ENCODE peak calls at places on chromosome 1, in eight cellular contexts. I is hepatocyte, U is prostate gland, N is psoas muscle, K is tibial nerve, M is astrocyte of the cerebellum, G is IMR-90, Y is thoracic aorta. S is an unnamed sample.

GRCh38 chr1:64969305-64970066 is 3.1 kb upstream of the JAK1 start:
- DNase-seq in I (no peak), U (no peak), K (no peak), G (peak), N (no peak), M (no peak), Y (no peak), S (no peak)

GRCh38 chr1:1631793-1632420 is at the start of gene MMP23B:
- DNase-seq in K (no peak), I (peak), G (no peak), N (peak), Y (no peak), M (no peak), U (no peak), S (no peak)

GRCh38 chr1:41802532-41803501 is 115.9 kb downstream of the HIVEP3 start:
- DNase-seq in N (peak), U (peak), G (no peak), K (peak), M (no peak), Y (no peak), I (no peak), S (no peak)

GRCh38 chr1:172533511-172534116 is 664 bp downstream of the SUCO start:
- DNase-seq in N (peak), U (peak), K (no peak), Y (no peak), M (no peak), G (peak), I (peak), S (peak)

GRCh38 chr1:19409477-19410086 is 75.8 kb downstream of the CAPZB start:
- DNase-seq in M (no peak), K (no peak), Y (no peak), G (no peak), N (no peak), I (no peak), U (no peak), S (no peak)

GRCh38 chr1:4174291-4175200 is 274.5 kb upstream of the C1orf174 start:
- DNase-seq in I (no peak), U (no peak), G (no peak), M (no peak), Y (no peak), K (no peak), N (no peak), S (no peak)

GRCh38 chr1:27299385-27300252 is 22.3 kb upstream of the TMEM222 start:
- DNase-seq in K (peak), N (peak), M (peak), I (peak), G (peak), U (peak), Y (no peak), S (peak)

GRCh38 chr1:94801919-94802546 is 18.1 kb upstream of the SLC44A3 start:
- DNase-seq in I (peak), N (peak), M (peak), G (peak), K (no peak), U (peak), Y (no peak), S (peak)

GRCh38 chr1:183636334-183636682 is 725 bp upstream of the ARPC5 start:
- DNase-seq in Y (no peak), G (no peak), I (no peak), M (no peak), U (no peak), K (no peak), N (no peak), S (no peak)

GRCh38 chr1:226962421-226963391 is 22.6 kb downstream of the COQ8A start:
- DNase-seq in U (no peak), G (no peak), Y (no peak), N (no peak), M (no peak), K (no peak), I (no peak), S (no peak)

GRCh38 chr1:245923215-245923614 is 583.9 kb downstream of the SMYD3 start:
- DNase-seq in U (no peak), I (no peak), K (no peak), N (no peak), Y (no peak), G (no peak), M (no peak), S (no peak)

GRCh38 chr1:155064109-155064812 is 721 bp downstream of the EFNA4 start:
- DNase-seq in K (no peak), M (no peak), I (peak), Y (no peak), G (peak), U (no peak), N (no peak), S (no peak)

GRCh38 chr1:185788386-185788785 is 54.2 kb downstream of the HMCN1 start:
- DNase-seq in U (no peak), I (no peak), K (no peak), M (no peak), Y (no peak), N (no peak), G (no peak), S (no peak)

GRCh38 chr1:161506336-161507223 is 1.3 kb downstream of the FCGR2A start:
- DNase-seq in N (no peak), Y (no peak), G (peak), K (no peak), U (no peak), I (peak), M (no peak), S (no peak)

GRCh38 chr1:224733021-224733911 is 117.1 kb downstream of the CNIH3 start:
- DNase-seq in M (no peak), U (peak), K (no peak), N (peak), I (peak), Y (no peak), G (peak), S (peak)

GRCh38 chr1:213281610-213282316 is 230.7 kb downstream of the RPS6KC1 start:
- DNase-seq in M (no peak), K (no peak), I (no peak), G (no peak), U (no peak), Y (no peak), N (no peak), S (no peak)

GRCh38 chr1:21292991-21293536 is 2.8 kb upstream of the ECE1 start:
- DNase-seq in Y (no peak), U (no peak), I (no peak), G (no peak), K (no peak), N (no peak), M (no peak), S (no peak)

GRCh38 chr1:59885160-59885832 is 41.3 kb downstream of the CYP2J2 start:
- DNase-seq in M (no peak), U (no peak), Y (no peak), N (no peak), I (no peak), K (no peak), G (no peak), S (no peak)

GRCh38 chr1:221891708-221892107 is 149.8 kb upstream of the DUSP10 start:
- DNase-seq in I (no peak), Y (no peak), M (no peak), K (no peak), G (no peak), N (no peak), U (no peak), S (peak)

GRCh38 chr1:152869808-152870419 is 8.2 kb upstream of the SMCP start:
- DNase-seq in K (peak), U (peak), I (peak), M (peak), G (peak), N (no peak), Y (peak), S (peak)

GRCh38 chr1:64514197-64514765 is 44.4 kb downstream of the CACHD1 start:
- DNase-seq in N (no peak), G (peak), I (peak), Y (no peak), M (peak), K (no peak), U (no peak), S (peak)

GRCh38 chr1:12166834-12167492 is at the start of gene TNFRSF1B:
- DNase-seq in G (peak), U (peak), Y (no peak), N (peak), M (no peak), I (peak), K (peak), S (no peak)

DNA sequence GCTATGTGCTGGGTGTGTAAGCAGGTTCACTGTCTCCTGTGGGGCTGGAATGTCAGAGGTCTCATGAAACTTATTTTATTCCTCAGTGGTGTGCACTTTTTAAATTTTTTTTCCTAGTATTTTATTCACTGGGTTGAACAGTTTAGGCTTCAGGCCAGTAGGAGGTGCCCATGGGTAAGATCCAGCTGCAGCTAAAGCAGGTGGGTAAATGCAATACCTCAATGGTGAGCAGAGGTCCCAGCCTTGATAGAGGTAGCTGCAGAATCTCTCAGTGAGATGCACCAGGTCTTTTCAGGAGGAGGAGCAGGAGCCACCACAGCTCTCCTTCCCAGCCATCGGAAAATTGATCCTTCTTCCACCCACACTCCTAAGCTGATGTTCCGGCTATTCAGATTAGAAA is 12.6 kb upstream of the OR6N2 start:
- DNase-seq in N (no peak), G (no peak), M (no peak), U (no peak), Y (no peak), I (no peak), K (no peak), S (no peak)
- TF ChIP-seq CTCF in N (no peak), G (peak), M (no peak), U (no peak), Y (no peak), I (no peak), K (no peak), S (no peak)

DNA sequence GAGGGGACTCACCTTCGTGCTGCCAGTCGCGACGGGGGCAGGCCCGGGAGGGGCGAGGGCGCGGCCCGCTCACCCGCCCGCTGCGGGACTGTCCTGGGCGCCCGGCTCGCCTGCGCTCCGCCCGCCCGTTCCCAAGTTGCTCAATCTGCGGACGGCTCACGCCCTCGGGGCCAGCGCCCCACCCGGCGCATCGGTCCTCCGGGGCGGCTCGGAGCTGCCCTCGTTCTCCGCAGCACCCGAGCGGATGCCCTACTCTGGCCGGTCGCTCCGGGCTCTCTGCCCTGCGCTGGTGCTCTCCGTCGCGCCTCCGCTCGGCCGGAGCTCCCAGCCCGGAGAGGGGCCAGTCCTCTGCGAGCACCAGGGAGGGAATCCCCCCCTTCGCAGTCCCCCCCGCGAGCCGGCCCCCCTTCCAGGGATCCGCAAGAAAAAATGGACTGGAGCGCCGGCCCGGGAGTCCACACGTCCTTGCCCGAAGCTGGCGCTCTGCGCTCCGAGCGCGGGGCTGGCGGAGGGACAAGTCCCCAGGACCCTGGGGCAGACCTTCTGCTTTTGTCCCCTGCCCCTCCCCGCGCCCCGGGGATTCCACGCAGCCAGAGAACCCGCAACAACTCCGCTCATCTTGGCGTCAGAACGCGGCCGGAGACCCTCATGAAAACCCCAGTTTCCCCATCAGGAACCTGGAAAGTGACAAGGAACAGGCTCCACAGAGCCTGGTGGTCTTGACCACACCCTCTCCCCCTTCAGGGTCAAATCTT is at the start of gene RSPO1:
- DNase-seq in Y (no peak), K (no peak), G (no peak), N (no peak), U (no peak), M (no peak), I (peak), S (peak)
- H3K4me3 ChIP-seq in Y (peak), K (peak), G (peak), N (peak), U (peak), M (peak), I (no peak), S (peak)

GRCh38 chr1:85584923-85585322 is 4.4 kb downstream of the CCN1 start:
- DNase-seq in Y (no peak), N (no peak), M (no peak), K (no peak), G (peak), I (no peak), U (no peak), S (no peak)

GRCh38 chr1:85581802-85582686 is 1.5 kb downstream of the CCN1 start:
- DNase-seq in Y (no peak), G (peak), I (peak), K (no peak), U (peak), N (peak), M (no peak), S (peak)

GRCh38 chr1:85582687-85583354 is 2.3 kb downstream of the CCN1 start:
- DNase-seq in K (no peak), M (no peak), G (peak), Y (no peak), N (no peak), U (no peak), I (no peak), S (peak)

GRCh38 chr1:85584264-85584781 is 3.8 kb downstream of the CCN1 start:
- DNase-seq in I (peak), M (peak), K (no peak), Y (no peak), U (no peak), G (peak), N (no peak), S (peak)

DNA sequence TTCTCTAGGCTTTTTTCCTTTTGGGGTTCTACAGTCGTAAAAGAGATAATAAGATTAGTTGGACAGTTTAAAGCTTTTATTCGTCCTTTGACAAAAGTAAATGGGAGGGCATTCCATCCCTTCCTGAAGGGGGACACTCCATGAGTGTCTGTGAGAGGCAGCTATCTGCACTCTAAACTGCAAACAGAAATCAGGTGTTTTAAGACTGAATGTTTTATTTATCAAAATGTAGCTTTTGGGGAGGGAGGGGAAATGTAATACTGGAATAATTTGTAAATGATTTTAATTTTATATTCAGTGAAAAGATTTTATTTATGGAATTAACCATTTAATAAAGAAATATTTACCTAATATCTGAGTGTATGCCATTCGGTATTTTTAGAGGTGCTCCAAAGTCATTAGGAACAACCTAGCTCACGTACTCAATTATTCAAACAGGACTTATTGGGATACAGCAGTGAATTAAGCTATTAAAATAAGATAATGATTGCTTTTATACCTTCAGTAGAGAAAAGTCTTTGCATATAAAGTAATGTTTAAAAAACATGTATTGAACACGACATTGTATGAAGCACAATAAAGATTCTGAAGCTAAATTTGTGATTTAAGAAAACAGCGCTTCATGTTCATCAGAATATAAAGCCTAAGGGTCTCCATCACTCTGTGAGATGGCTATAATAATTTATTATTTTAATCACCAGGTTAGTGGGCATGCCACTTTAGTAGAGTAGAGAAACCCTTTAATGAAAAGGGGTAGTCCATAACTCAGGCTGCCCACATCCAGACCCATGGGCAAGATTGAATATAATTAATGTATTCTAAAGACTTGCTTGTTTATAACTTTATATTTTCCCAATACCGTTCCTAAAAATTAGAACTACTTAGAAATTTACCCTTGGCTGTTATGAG is 3.0 kb downstream of the CCN1 start:
- DNase-seq in M (peak), N (no peak), G (peak), I (no peak), K (no peak), U (no peak), Y (no peak), S (no peak)
- TF ChIP-seq CTCF in M (no peak), N (no peak), G (peak), I (no peak), K (no peak), U (no peak), Y (no peak), S (no peak)

GRCh38 chr1:116908266-116908665 is 1.4 kb upstream of the PTGFRN start:
- DNase-seq in M (no peak), K (no peak), U (no peak), N (no peak), I (no peak), G (no peak), Y (no peak), S (no peak)

GRCh38 chr1:116910379-116911165 is 856 bp downstream of the PTGFRN start:
- DNase-seq in U (peak), M (no peak), Y (no peak), K (peak), G (no peak), N (peak), I (peak), S (no peak)

GRCh38 chr1:116911166-116911553 is 1.4 kb downstream of the PTGFRN start:
- DNase-seq in G (no peak), N (no peak), M (no peak), I (no peak), U (no peak), K (no peak), Y (no peak), S (no peak)

GRCh38 chr1:116908821-116909510 is 750 bp upstream of the PTGFRN start:
- DNase-seq in U (no peak), K (no peak), I (no peak), Y (no peak), G (no peak), M (no peak), N (no peak), S (no peak)

DNA sequence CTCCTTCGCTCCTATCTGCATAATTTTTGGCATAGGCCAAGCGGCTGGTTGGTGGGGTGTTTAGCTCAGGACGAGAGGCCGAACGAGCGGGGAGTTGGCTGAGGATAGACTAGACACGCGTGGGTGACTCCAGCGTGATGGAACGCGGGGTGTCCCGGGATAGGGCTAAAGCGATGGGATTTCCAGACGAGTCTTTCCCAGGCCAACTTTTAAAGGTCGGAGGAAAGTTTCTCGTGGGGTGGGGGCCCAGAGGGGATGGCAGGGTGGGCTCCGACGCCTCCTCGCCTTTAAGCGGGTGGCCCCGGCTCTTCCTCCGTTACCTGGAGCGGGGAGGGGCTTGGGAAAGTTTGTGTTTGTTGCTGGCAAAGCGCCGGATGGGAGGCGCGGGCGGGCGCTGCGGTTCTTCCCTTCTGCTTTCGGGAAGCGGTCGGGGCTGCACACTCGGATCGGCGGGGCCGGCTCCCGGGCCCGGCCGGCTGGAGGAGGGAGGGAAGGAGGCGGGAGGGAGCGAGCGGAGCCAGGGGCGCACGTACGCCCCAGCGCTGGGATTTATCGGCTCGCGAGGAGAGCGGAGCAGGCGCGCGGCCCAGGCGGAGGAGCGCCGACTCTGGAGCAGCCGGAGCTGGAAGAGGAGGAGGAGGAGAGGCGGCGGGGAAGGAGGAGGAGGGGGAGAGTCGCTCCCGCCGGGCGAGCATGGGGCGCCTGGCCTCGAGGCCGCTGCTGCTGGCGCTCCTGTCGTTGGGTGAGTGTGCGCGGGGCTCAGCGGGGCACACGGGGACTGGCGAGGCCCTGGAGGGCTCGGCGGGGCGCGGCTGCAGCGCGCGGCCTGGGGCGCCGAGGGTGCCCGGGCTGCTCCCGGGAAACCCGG is at the start of gene PTGFRN:
- DNase-seq in Y (peak), N (peak), K (no peak), U (peak), M (peak), G (peak), I (peak), S (peak)
- H3K4me3 ChIP-seq in Y (peak), N (peak), K (peak), U (peak), M (peak), G (peak), I (peak), S (peak)

GRCh38 chr1:47198214-47198613 is 8.4 kb upstream of the PDZK1IP1 start:
- DNase-seq in K (no peak), U (no peak), G (no peak), M (no peak), N (no peak), Y (no peak), I (no peak), S (no peak)

GRCh38 chr1:47192458-47193384 is 2.9 kb upstream of the PDZK1IP1 start:
- DNase-seq in N (peak), M (peak), I (peak), K (peak), U (peak), Y (peak), G (peak), S (peak)

GRCh38 chr1:47201179-47201578 is 11.3 kb upstream of the PDZK1IP1 start:
- DNase-seq in M (no peak), K (no peak), I (no peak), U (no peak), N (no peak), Y (no peak), G (peak), S (no peak)

GRCh38 chr1:47194314-47194713 is 4.5 kb upstream of the PDZK1IP1 start:
- DNase-seq in G (no peak), K (no peak), M (no peak), I (no peak), Y (no peak), N (no peak), U (no peak), S (no peak)

DNA sequence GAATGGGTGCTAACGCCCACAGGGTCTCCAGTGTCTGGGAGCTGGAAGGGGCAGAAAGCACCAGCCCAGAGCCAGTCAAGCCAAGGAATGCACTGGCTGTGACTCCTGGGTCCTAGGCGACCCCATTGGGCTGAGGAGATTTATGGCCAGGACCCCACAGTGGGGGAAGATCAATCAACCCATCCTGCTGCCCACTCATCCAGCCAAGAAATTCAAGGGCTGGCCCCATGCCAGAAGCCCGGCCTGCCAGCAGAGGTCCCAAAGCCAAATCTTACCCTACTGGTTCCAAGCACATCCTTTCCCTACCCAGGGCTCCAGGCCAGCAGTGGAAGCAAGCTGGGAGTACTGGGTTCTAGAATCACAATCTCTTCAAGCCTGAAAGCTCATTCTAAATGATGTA is 6.8 kb upstream of the PDZK1IP1 start:
- DNase-seq in N (no peak), I (no peak), K (no peak), Y (no peak), M (no peak), U (no peak), G (no peak), S (no peak)
- TF ChIP-seq CTCF in N (no peak), I (no peak), K (no peak), Y (no peak), M (no peak), U (no peak), G (no peak), S (no peak)

GRCh38 chr1:115088115-115088794 is 1.0 kb downstream of the TSPAN2 start:
- DNase-seq in I (no peak), Y (no peak), N (no peak), U (no peak), M (no peak), G (no peak), K (no peak), S (no peak)
- H3K4me3 ChIP-seq in I (no peak), Y (peak), N (peak), U (peak), M (peak), G (no peak), K (no peak), S (no peak)

S was measured in foreskin fibroblast.